ENCODE peak calls at places on chromosomes 1 and 21, in six cellular contexts. B is OCI-LY7, W is heart left ventricle, D is nephron progenitor cell, R is vagina, U is HFFc6. G is an unnamed sample.

GRCh38 chr1:178011101-178011828 is 41.4 kb upstream of the SEC16B start:
- DNase-seq in B (no peak), W (no peak), D (no peak), R (no peak), U (peak), G (no peak)

GRCh38 chr1:93746009-93746408 is 64.4 kb upstream of the BCAR3 start:
- DNase-seq in B (no peak), W (no peak), D (no peak), R (no peak), U (no peak), G (no peak)

GRCh38 chr1:194447635-194448034 is 1261.2 kb upstream of the B3GALT2 start:
- DNase-seq in B (no peak), W (no peak), D (no peak), R (no peak), U (peak), G (no peak)

GRCh38 chr1:172662464-172663109 is 3.7 kb downstream of the FASLG start:
- DNase-seq in B (peak), W (peak), D (no peak), R (no peak), U (peak), G (peak)

GRCh38 chr21:42830456-42831455 is 48.6 kb downstream of the WDR4 start:
- DNase-seq in B (peak), W (peak), D (no peak), R (peak), U (no peak), G (peak)

GRCh38 chr1:199242162-199242561 is 603.3 kb downstream of the PTPRC start:
- DNase-seq in B (peak), W (no peak), D (no peak), R (no peak), U (no peak), G (no peak)

GRCh38 chr1:215608646-215609045 is 41.5 kb downstream of the KCTD3 start:
- DNase-seq in B (no peak), W (no peak), D (no peak), R (no peak), U (no peak), G (no peak)

GRCh38 chr1:42046772-42047552 is 106.2 kb upstream of the GUCA2B start:
- DNase-seq in B (no peak), W (peak), D (no peak), R (no peak), U (no peak), G (no peak)

GRCh38 chr1:221011145-221011544 is 131.9 kb downstream of the HLX start:
- DNase-seq in B (no peak), W (no peak), D (no peak), R (no peak), U (no peak), G (no peak)

GRCh38 chr1:151043163-151043562 is 4.4 kb upstream of the C1orf56 start:
- DNase-seq in B (no peak), W (no peak), D (no peak), R (no peak), U (no peak), G (peak)

GRCh38 chr1:52598729-52599128 is 3.4 kb upstream of the GPX7 start:
- DNase-seq in B (no peak), W (no peak), D (no peak), R (no peak), U (no peak), G (no peak)

GRCh38 chr21:38813143-38813542 is 7.4 kb downstream of the ETS2 start:
- DNase-seq in B (no peak), W (no peak), D (no peak), R (no peak), U (no peak), G (no peak)

GRCh38 chr1:119188926-119189325 is 48.5 kb upstream of the WARS2 start:
- DNase-seq in B (no peak), W (no peak), D (no peak), R (no peak), U (no peak), G (no peak)

GRCh38 chr1:99606306-99606705 is 39.6 kb upstream of the PALMD start:
- DNase-seq in B (no peak), W (no peak), D (no peak), R (no peak), U (no peak), G (no peak)

GRCh38 chr1:35707253-35708178 is 11.2 kb downstream of the C1orf216 start:
- DNase-seq in B (no peak), W (peak), D (peak), R (no peak), U (no peak), G (peak)

GRCh38 chr1:28395181-28395580 is 25.6 kb downstream of the PHACTR4 start:
- DNase-seq in B (no peak), W (no peak), D (no peak), R (no peak), U (no peak), G (no peak)

GRCh38 chr1:27361044-27361402 is 5.7 kb downstream of the MAP3K6 start:
- DNase-seq in B (no peak), W (no peak), D (no peak), R (no peak), U (no peak), G (no peak)

GRCh38 chr1:195530961-195531360 is 1077.3 kb downstream of the KCNT2 start:
- DNase-seq in B (no peak), W (no peak), D (no peak), R (no peak), U (peak), G (no peak)

GRCh38 chr1:52037402-52037814 is 3.8 kb upstream of the KTI12 start:
- DNase-seq in B (no peak), W (no peak), D (no peak), R (no peak), U (no peak), G (no peak)

GRCh38 chr21:46567348-46567747 is 37.5 kb downstream of the S100B start:
- DNase-seq in B (no peak), W (no peak), D (no peak), R (no peak), U (no peak), G (no peak)

GRCh38 chr1:246005067-246005466 is 502.0 kb downstream of the SMYD3 start:
- DNase-seq in B (no peak), W (no peak), D (no peak), R (no peak), U (peak), G (no peak)

GRCh38 chr1:218480137-218480536 is 135.0 kb downstream of the TGFB2 start:
- DNase-seq in B (no peak), W (peak), D (no peak), R (no peak), U (peak), G (no peak)

GRCh38 chr1:14138135-14138506 is 438.1 kb downstream of the PRDM2 start:
- DNase-seq in B (no peak), W (no peak), D (no peak), R (no peak), U (no peak), G (no peak)

GRCh38 chr21:34910396-34910795 is 138.7 kb downstream of the RUNX1 start:
- DNase-seq in B (no peak), W (no peak), D (no peak), R (peak), U (no peak), G (no peak)

GRCh38 chr1:221794079-221794670 is 52.3 kb upstream of the DUSP10 start:
- DNase-seq in B (no peak), W (no peak), D (no peak), R (no peak), U (no peak), G (peak)

GRCh38 chr1:8077602-8078001 is 51.5 kb upstream of the ERRFI1 start:
- DNase-seq in B (no peak), W (no peak), D (no peak), R (no peak), U (no peak), G (no peak)

GRCh38 chr1:60573726-60574409 is 500.3 kb upstream of the C1orf87 start:
- DNase-seq in B (no peak), W (no peak), D (no peak), R (no peak), U (no peak), G (no peak)

GRCh38 chr1:231335663-231336602 is 1.7 kb downstream of the EXOC8 start:
- DNase-seq in B (peak), W (no peak), D (no peak), R (no peak), U (no peak), G (peak)

GRCh38 chr1:6544831-6545230 is 9.5 kb downstream of the NOL9 start:
- DNase-seq in B (no peak), W (no peak), D (no peak), R (no peak), U (no peak), G (no peak)

GRCh38 chr21:42496839-42497202 is 797 bp upstream of the RSPH1 start:
- DNase-seq in B (no peak), W (no peak), D (no peak), R (no peak), U (no peak), G (peak)

GRCh38 chr1:32869844-32870614 is 683 bp downstream of the FNDC5 start:
- DNase-seq in B (no peak), W (no peak), D (no peak), R (peak), U (no peak), G (no peak)

GRCh38 chr1:195763146-195763906 is 844.9 kb downstream of the KCNT2 start:
- DNase-seq in B (no peak), W (no peak), D (no peak), R (no peak), U (no peak), G (no peak)

GRCh38 chr1:225817611-225818061 is 7.7 kb downstream of the EPHX1 start:
- DNase-seq in B (no peak), W (peak), D (no peak), R (no peak), U (peak), G (peak)

GRCh38 chr1:7808253-7808844 is 24.3 kb downstream of the PER3 start:
- DNase-seq in B (peak), W (no peak), D (no peak), R (no peak), U (peak), G (no peak)

GRCh38 chr1:36711480-36711879 is 228.8 kb upstream of the CSF3R start:
- DNase-seq in B (no peak), W (no peak), D (no peak), R (no peak), U (no peak), G (no peak)

GRCh38 chr1:30270468-30270867 is 452.9 kb downstream of the MATN1 start:
- DNase-seq in B (no peak), W (no peak), D (no peak), R (no peak), U (no peak), G (no peak)

GRCh38 chr1:30268923-30269666 is 454.3 kb downstream of the MATN1 start:
- DNase-seq in B (no peak), W (no peak), D (no peak), R (no peak), U (no peak), G (no peak)

GRCh38 chr1:30267046-30267445 is 456.3 kb downstream of the MATN1 start:
- DNase-seq in B (no peak), W (no peak), D (no peak), R (no peak), U (no peak), G (no peak)

GRCh38 chr1:30265127-30266070 is 458.0 kb downstream of the MATN1 start:
- DNase-seq in B (no peak), W (no peak), D (no peak), R (no peak), U (no peak), G (no peak)

DNA sequence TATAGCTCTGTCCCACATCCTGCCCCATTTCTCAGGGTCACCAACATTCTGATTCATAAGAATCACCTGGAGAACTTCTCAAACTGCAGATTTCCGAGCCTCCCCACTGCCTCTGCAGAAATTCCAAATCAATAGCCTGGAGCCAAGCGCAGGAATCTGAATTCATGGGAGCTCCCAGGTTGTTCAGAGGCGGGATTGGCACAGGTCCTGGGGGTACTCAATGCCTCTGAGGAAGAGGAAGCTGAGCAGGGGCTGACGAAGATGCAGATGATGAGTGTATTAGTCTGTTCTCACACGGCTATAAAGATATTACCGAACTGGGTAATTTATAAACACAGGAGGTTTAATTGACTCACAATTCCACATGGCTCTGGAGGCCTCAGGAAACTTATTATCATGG is 455.5 kb downstream of the MATN1 start:
- DNase-seq in B (no peak), W (no peak), D (no peak), R (no peak), U (no peak), G (no peak)
- TF ChIP-seq CTCF in B (no peak), W (no peak), D (no peak), R (no peak), U (no peak), G (no peak)

GRCh38 chr1:77759090-77760028 is at the start of gene USP33:
- DNase-seq in B (peak), W (peak), D (peak), R (no peak), U (peak), G (peak)
- TF ChIP-seq CTCF in B (peak), W (peak), D (no peak), R (no peak), U (no peak), G (no peak)

GRCh38 chr1:171431994-171432393 is 53.3 kb upstream of the PRRC2C start:
- DNase-seq in B (no peak), W (no peak), D (no peak), R (no peak), U (no peak), G (no peak)

GRCh38 chr1:171429137-171429536 is 56.2 kb upstream of the PRRC2C start:
- DNase-seq in B (no peak), W (no peak), D (no peak), R (no peak), U (no peak), G (no peak)

GRCh38 chr1:171433451-171433850 is 51.9 kb upstream of the PRRC2C start:
- DNase-seq in B (no peak), W (no peak), D (no peak), R (no peak), U (no peak), G (no peak)

GRCh38 chr1:171434717-171435346 is 50.5 kb upstream of the PRRC2C start:
- DNase-seq in B (no peak), W (no peak), D (no peak), R (no peak), U (peak), G (peak)

GRCh38 chr1:171432473-171432872 is 52.9 kb upstream of the PRRC2C start:
- DNase-seq in B (no peak), W (no peak), D (no peak), R (no peak), U (no peak), G (no peak)
- TF ChIP-seq CTCF in B (no peak), W (no peak), D (no peak), R (no peak), U (no peak), G (no peak)

GRCh38 chr1:180243517-180244221 is 13.6 kb downstream of the LHX4 start:
- DNase-seq in B (no peak), W (no peak), D (no peak), R (no peak), U (no peak), G (no peak)
- TF ChIP-seq CTCF in B (no peak), W (no peak), D (no peak), R (no peak), U (no peak), G (no peak)

DNA sequence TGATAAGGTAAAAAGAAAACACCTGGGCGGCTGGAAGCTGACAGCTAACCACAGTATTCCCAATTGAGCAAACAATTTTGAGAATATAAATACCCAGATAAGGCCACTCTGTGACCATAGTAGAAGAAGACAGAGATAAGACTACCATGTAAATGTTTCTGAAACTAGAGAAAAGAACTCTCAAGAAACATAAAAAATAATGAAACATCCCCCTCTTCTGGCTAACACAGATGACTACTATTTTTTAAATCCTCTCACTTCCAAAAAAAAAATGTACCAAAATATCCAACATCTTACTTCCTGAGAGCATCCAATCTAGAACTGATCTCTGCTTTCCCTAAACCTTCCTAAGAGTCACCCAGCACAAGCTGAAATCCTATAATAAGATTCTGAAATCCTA is 125.9 kb downstream of the HFM1 start:
- DNase-seq in B (peak), W (no peak), D (no peak), R (no peak), U (peak), G (no peak)
- TF ChIP-seq CTCF in B (peak), W (peak), D (peak), R (no peak), U (peak), G (no peak)